ENCODE peak calls at places on chromosomes 12 and 14, in eight cellular contexts. Y, V, U, J, R, D, X and P are unnamed samples.

GRCh38 chr12:52369220-52369619 is 1.9 kb upstream of the KRT85 start:
- DNase-seq in R (no peak), J (no peak), V (no peak), Y (no peak), X (no peak), D (no peak), U (no peak), P (no peak)

GRCh38 chr12:69509308-69509736 is 39.1 kb downstream of the FRS2 start:
- DNase-seq in V (no peak), Y (no peak), D (no peak), J (no peak), R (peak), X (no peak), U (no peak), P (no peak)

GRCh38 chr14:95340201-95340697 is 20.5 kb upstream of the CLMN start:
- DNase-seq in Y (no peak), D (peak), R (no peak), X (peak), U (no peak), J (no peak), V (no peak), P (no peak)

GRCh38 chr14:71475916-71476315 is 456.3 kb upstream of the RGS6 start:
- DNase-seq in Y (no peak), U (no peak), V (no peak), R (no peak), D (no peak), J (no peak), X (no peak), P (no peak)

GRCh38 chr14:77206877-77207389 is 25.3 kb downstream of the TMEM63C start:
- DNase-seq in X (no peak), D (no peak), V (no peak), U (no peak), Y (no peak), R (no peak), J (no peak), P (no peak)

GRCh38 chr12:83016226-83016835 is 329.6 kb downstream of the TMTC2 start:
- DNase-seq in V (peak), D (peak), R (no peak), U (no peak), J (no peak), Y (no peak), X (peak), P (peak)

GRCh38 chr12:85697003-85697402 is 139.2 kb downstream of the RASSF9 start:
- DNase-seq in Y (no peak), V (no peak), U (no peak), J (no peak), D (no peak), X (no peak), R (no peak), P (peak)

GRCh38 chr12:6200266-6201198 is at the start of gene CD9:
- DNase-seq in V (no peak), U (peak), J (peak), R (peak), D (peak), Y (no peak), X (peak), P (peak)

GRCh38 chr14:89849931-89850330 is 104.6 kb downstream of the EFCAB11 start:
- DNase-seq in X (no peak), V (no peak), R (no peak), J (no peak), D (no peak), U (no peak), Y (no peak), P (no peak)

GRCh38 chr12:27142102-27142721 is 59.8 kb upstream of the C12orf71 start:
- DNase-seq in R (peak), X (peak), V (peak), U (no peak), Y (peak), J (peak), D (peak), P (peak)

GRCh38 chr12:29110506-29111442 is 38.3 kb upstream of the FAR2 start:
- DNase-seq in Y (no peak), V (no peak), R (no peak), D (no peak), X (no peak), J (no peak), U (no peak), P (no peak)

DNA sequence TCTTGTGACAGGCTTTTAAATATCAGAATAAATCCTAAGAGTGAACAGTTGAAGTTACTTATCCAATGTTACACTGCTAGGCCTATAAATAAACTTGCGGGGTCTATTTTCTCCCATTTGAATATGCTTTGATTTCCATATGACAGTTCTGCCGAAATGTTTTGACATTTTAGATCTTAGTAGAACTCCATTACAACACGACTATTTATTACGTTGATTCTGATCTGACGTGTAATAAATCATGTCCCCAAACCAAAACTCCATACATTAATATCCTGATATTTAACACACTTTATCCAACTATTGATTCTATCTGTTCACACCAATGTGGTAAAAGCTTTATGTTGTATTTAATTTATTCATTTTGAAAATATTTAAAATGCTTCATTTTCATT is 16.1 kb upstream of the NEMF start:
- DNase-seq in U (no peak), R (peak), Y (no peak), J (no peak), X (no peak), D (no peak), V (no peak), P (no peak)
- H3K4me3 ChIP-seq in U (peak), R (peak), Y (peak), J (peak), X (peak), D (no peak), V (peak), P (no peak)

DNA sequence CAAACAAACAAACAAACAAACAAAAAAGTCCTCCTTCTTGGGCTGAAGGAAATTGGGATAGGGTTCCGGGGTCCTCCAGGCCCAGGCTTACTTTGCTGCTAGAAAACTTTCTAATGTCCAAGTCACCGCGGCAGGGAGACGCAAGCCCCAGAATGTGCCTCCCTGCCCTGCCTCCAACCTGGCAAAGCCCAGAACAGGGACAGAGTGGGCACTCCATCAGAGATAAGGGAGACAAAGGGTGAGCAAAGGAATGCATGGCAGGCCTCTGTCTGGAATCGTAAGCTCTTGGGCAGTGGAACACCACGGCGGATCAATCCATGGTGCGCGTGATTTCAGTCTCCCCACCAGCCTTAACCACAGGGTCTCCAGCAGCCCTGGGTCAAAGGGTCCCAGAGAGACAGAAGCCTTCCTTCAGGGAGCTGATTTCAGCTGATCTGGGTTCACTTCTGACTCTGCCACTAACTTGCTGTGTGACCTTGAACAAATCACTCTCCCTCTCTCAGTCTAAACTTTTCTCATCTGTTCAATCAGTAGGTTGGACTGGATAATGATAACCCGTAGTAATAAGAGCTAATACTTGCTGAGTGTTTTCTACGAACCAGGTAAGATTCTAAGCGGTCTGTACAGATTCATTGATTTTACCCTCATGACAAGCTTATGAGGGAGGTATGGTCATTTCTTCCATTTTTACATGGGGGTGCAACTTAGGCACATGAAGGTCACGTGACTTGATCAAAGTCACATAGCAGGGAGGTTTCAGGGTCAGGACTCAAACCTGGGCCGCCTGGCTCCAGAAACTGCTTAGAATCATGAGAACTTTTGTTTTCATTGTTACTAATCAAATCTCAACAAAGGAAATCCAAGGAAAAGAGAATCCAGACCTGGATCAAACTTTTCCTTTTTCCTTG is 12.7 kb downstream of the RILPL1 start:
- DNase-seq in D (no peak), R (no peak), J (no peak), Y (no peak), V (no peak), U (peak), X (no peak), P (no peak)
- H3K27ac ChIP-seq in D (no peak), R (no peak), J (no peak), Y (no peak), V (no peak), U (peak), X (no peak), P (no peak)

DNA sequence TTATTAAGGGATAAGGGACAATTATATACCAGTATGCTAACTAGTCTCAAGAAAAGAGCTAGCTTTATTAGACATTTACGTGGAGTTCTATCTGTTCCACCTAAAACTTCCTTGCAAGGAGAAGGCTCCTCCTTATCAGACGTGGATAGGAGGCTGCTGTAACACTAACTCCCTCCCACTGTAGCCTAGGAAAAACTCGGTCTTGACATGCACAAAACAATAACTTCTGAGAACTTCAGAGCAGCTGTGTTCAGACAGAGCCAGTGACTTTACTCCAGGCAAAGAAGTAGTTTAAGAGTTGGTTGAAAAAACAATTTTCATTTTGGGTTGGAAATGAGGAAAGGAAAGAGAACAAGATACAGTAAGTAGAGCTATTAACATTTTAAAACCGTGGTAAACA is 2.7 kb downstream of the ATF7 start:
- DNase-seq in Y (no peak), U (no peak), R (no peak), V (peak), D (no peak), X (no peak), J (no peak), P (no peak)
- H3K4me3 ChIP-seq in Y (peak), U (peak), R (peak), V (peak), D (no peak), X (peak), J (no peak), P (no peak)

GRCh38 chr14:55874785-55875184 is 243.4 kb upstream of the PELI2 start:
- DNase-seq in U (no peak), D (no peak), V (no peak), X (no peak), Y (no peak), J (no peak), R (no peak), P (no peak)
- H3K27ac ChIP-seq in U (no peak), D (no peak), V (no peak), X (no peak), Y (no peak), J (no peak), R (no peak), P (no peak)

GRCh38 chr12:132492522-132492921 is 2.6 kb downstream of the FBRSL1 start:
- DNase-seq in X (no peak), J (no peak), D (peak), Y (no peak), R (no peak), U (no peak), V (no peak), P (peak)
- H3K4me3 ChIP-seq in X (peak), J (peak), D (no peak), Y (peak), R (no peak), U (peak), V (no peak), P (no peak)

GRCh38 chr12:1374296-1374695 is 220.1 kb downstream of the FBXL14 start:
- DNase-seq in X (no peak), D (no peak), Y (no peak), J (no peak), V (no peak), R (no peak), U (no peak), P (no peak)
- H3K27ac ChIP-seq in X (no peak), D (no peak), Y (no peak), J (no peak), V (no peak), R (no peak), U (no peak), P (no peak)

GRCh38 chr12:66301944-66302826 is at the start of gene HELB:
- DNase-seq in V (peak), J (peak), U (peak), Y (peak), X (peak), R (peak), D (peak), P (peak)

GRCh38 chr12:66302827-66303169 is 505 bp downstream of the HELB start:
- DNase-seq in Y (no peak), D (no peak), J (no peak), R (no peak), V (no peak), X (no peak), U (no peak), P (no peak)

GRCh38 chr12:66304296-66304915 is 2.1 kb downstream of the HELB start:
- DNase-seq in U (no peak), X (no peak), J (no peak), D (no peak), V (no peak), R (no peak), Y (no peak), P (no peak)
- H3K4me3 ChIP-seq in U (no peak), X (no peak), J (peak), D (no peak), V (no peak), R (no peak), Y (peak), P (no peak)

GRCh38 chr14:104142136-104143041 is 4.0 kb downstream of the KIF26A start:
- DNase-seq in V (no peak), D (peak), R (no peak), Y (no peak), X (no peak), U (no peak), J (peak), P (peak)

GRCh38 chr14:104141621-104142091 is 3.3 kb downstream of the KIF26A start:
- DNase-seq in X (no peak), D (peak), J (peak), Y (no peak), V (no peak), U (no peak), R (no peak), P (peak)

GRCh38 chr14:104140213-104140462 is 1.8 kb downstream of the KIF26A start:
- DNase-seq in R (no peak), D (peak), X (no peak), J (peak), U (peak), V (no peak), Y (no peak), P (no peak)

GRCh38 chr14:104139460-104140212 is 1.2 kb downstream of the KIF26A start:
- DNase-seq in R (peak), J (peak), Y (no peak), X (no peak), V (no peak), D (peak), U (peak), P (no peak)

GRCh38 chr14:104140463-104141331 is 2.3 kb downstream of the KIF26A start:
- DNase-seq in J (peak), Y (no peak), X (no peak), U (no peak), R (no peak), D (peak), V (no peak), P (no peak)
- H3K27ac ChIP-seq in J (no peak), Y (no peak), X (no peak), U (peak), R (no peak), D (no peak), V (no peak), P (no peak)